ENCODE peak calls at places on chromosomes 16 and 17, in nine cellular contexts. One of them, this sample, is unnamed.
A peak's percentile ranks its signal among the peaks of the same experiment; 100 is the strongest.

GRCh38 chr17:55154101-55154500 is 110.7 kb upstream of the HLF start:
- DNase-seq in tibial artery: no peak
- DNase-seq in CD8-positive, alpha-beta T cell: no peak
- DNase-seq in GM12878: no peak
- DNase-seq in AG04450: no peak
- DNase-seq in left lung: no peak
- DNase-seq in GM23248: no peak
- DNase-seq in ascending aorta: no peak
- DNase-seq in thoracic aorta: no peak
- DNase-seq in this sample: no peak

GRCh38 chr17:28751600-28752366 is 8.0 kb downstream of the TRAF4 start:
- DNase-seq in tibial artery: no peak
- DNase-seq in CD8-positive, alpha-beta T cell: no peak
- DNase-seq in GM12878: no peak
- DNase-seq in AG04450: no peak
- DNase-seq in left lung: no peak
- DNase-seq in GM23248: no peak
- DNase-seq in ascending aorta: no peak
- DNase-seq in thoracic aorta: no peak
- DNase-seq in this sample: no peak

GRCh38 chr17:27038676-27039075 is 255.2 kb upstream of the WSB1 start:
- DNase-seq in tibial artery: no peak
- DNase-seq in CD8-positive, alpha-beta T cell: no peak
- DNase-seq in GM12878: no peak
- DNase-seq in AG04450: no peak
- DNase-seq in left lung: no peak
- DNase-seq in GM23248: no peak
- DNase-seq in ascending aorta: no peak
- DNase-seq in thoracic aorta: no peak
- DNase-seq in this sample: no peak

GRCh38 chr17:81027038-81027437 is 7.9 kb upstream of the BAIAP2 start:
- DNase-seq in tibial artery: no peak
- DNase-seq in CD8-positive, alpha-beta T cell: no peak
- DNase-seq in GM12878: no peak
- DNase-seq in AG04450: no peak
- DNase-seq in left lung: no peak
- DNase-seq in GM23248: peak; percentile 57
- DNase-seq in ascending aorta: no peak
- DNase-seq in thoracic aorta: no peak
- DNase-seq in this sample: no peak

GRCh38 chr17:6786618-6787017 is 10.6 kb downstream of the FBXO39 start:
- DNase-seq in tibial artery: no peak
- DNase-seq in CD8-positive, alpha-beta T cell: no peak
- DNase-seq in GM12878: no peak
- DNase-seq in AG04450: peak; percentile 13
- DNase-seq in left lung: no peak
- DNase-seq in GM23248: peak; percentile 95
- DNase-seq in ascending aorta: no peak
- DNase-seq in thoracic aorta: no peak
- DNase-seq in this sample: peak; percentile 43

GRCh38 chr17:19369107-19369778 is 6.7 kb upstream of the B9D1 start:
- DNase-seq in tibial artery: peak; percentile 15
- DNase-seq in CD8-positive, alpha-beta T cell: no peak
- DNase-seq in GM12878: no peak
- DNase-seq in AG04450: no peak
- DNase-seq in left lung: peak; percentile 30
- DNase-seq in GM23248: no peak
- DNase-seq in ascending aorta: no peak
- DNase-seq in thoracic aorta: no peak
- DNase-seq in this sample: no peak

GRCh38 chr17:32015245-32016013 is 8.2 kb downstream of the LRRC37B start:
- DNase-seq in tibial artery: no peak
- DNase-seq in CD8-positive, alpha-beta T cell: no peak
- DNase-seq in GM12878: no peak
- DNase-seq in AG04450: no peak
- DNase-seq in left lung: no peak
- DNase-seq in GM23248: no peak
- DNase-seq in ascending aorta: no peak
- DNase-seq in thoracic aorta: no peak
- DNase-seq in this sample: no peak

GRCh38 chr17:27461192-27461859 is 5.1 kb downstream of the KSR1 start:
- DNase-seq in tibial artery: no peak
- DNase-seq in CD8-positive, alpha-beta T cell: no peak
- DNase-seq in GM12878: no peak
- DNase-seq in AG04450: no peak
- DNase-seq in left lung: no peak
- DNase-seq in GM23248: no peak
- DNase-seq in ascending aorta: no peak
- DNase-seq in thoracic aorta: no peak
- DNase-seq in this sample: no peak

GRCh38 chr16:83400234-83400633 is 407.5 kb upstream of the HSBP1 start:
- DNase-seq in tibial artery: no peak
- DNase-seq in CD8-positive, alpha-beta T cell: no peak
- DNase-seq in GM12878: no peak
- DNase-seq in AG04450: no peak
- DNase-seq in left lung: no peak
- DNase-seq in GM23248: no peak
- DNase-seq in ascending aorta: no peak
- DNase-seq in thoracic aorta: no peak
- DNase-seq in this sample: no peak

GRCh38 chr16:66372898-66373155 is 6.3 kb downstream of the CDH5 start:
- DNase-seq in tibial artery: no peak
- DNase-seq in CD8-positive, alpha-beta T cell: no peak
- DNase-seq in GM12878: no peak
- DNase-seq in AG04450: no peak
- DNase-seq in left lung: peak; percentile 19
- DNase-seq in GM23248: no peak
- DNase-seq in ascending aorta: no peak
- DNase-seq in thoracic aorta: no peak
- DNase-seq in this sample: no peak

GRCh38 chr16:77780378-77780837 is 8.0 kb upstream of the VAT1L start:
- DNase-seq in tibial artery: no peak
- DNase-seq in CD8-positive, alpha-beta T cell: no peak
- DNase-seq in GM12878: no peak
- DNase-seq in AG04450: peak; percentile 92
- DNase-seq in left lung: no peak
- DNase-seq in GM23248: peak; percentile 86
- DNase-seq in ascending aorta: peak; percentile 14
- DNase-seq in thoracic aorta: no peak
- DNase-seq in this sample: peak; percentile 49

GRCh38 chr17:27602721-27603445 is 28.1 kb upstream of the LGALS9 start:
- DNase-seq in tibial artery: peak; percentile 74
- DNase-seq in CD8-positive, alpha-beta T cell: peak; percentile 65
- DNase-seq in GM12878: no peak
- DNase-seq in AG04450: peak; percentile 32
- DNase-seq in left lung: peak; percentile 72
- DNase-seq in GM23248: peak; percentile 76
- DNase-seq in ascending aorta: no peak
- DNase-seq in thoracic aorta: peak; percentile 41
- DNase-seq in this sample: no peak

GRCh38 chr16:57741660-57742191 is 6.2 kb downstream of the KATNB1 start:
- DNase-seq in tibial artery: no peak
- DNase-seq in CD8-positive, alpha-beta T cell: no peak
- DNase-seq in GM12878: no peak
- DNase-seq in AG04450: no peak
- DNase-seq in left lung: no peak
- DNase-seq in GM23248: no peak
- DNase-seq in ascending aorta: no peak
- DNase-seq in thoracic aorta: no peak
- DNase-seq in this sample: no peak

GRCh38 chr17:19332371-19333131 is 30.0 kb downstream of the B9D1 start:
- DNase-seq in tibial artery: no peak
- DNase-seq in CD8-positive, alpha-beta T cell: no peak
- DNase-seq in GM12878: no peak
- DNase-seq in AG04450: no peak
- DNase-seq in left lung: no peak
- DNase-seq in GM23248: no peak
- DNase-seq in ascending aorta: peak; percentile 3
- DNase-seq in thoracic aorta: no peak
- DNase-seq in this sample: no peak

GRCh38 chr17:4914009-4914408 is 11.1 kb upstream of the CHRNE start:
- DNase-seq in tibial artery: no peak
- DNase-seq in CD8-positive, alpha-beta T cell: no peak
- DNase-seq in GM12878: no peak
- DNase-seq in AG04450: no peak
- DNase-seq in left lung: no peak
- DNase-seq in GM23248: peak; percentile 32
- DNase-seq in ascending aorta: no peak
- DNase-seq in thoracic aorta: no peak
- DNase-seq in this sample: no peak

GRCh38 chr16:55184052-55184451 is 140.0 kb upstream of the IRX6 start:
- DNase-seq in tibial artery: no peak
- DNase-seq in CD8-positive, alpha-beta T cell: no peak
- DNase-seq in GM12878: no peak
- DNase-seq in AG04450: no peak
- DNase-seq in left lung: no peak
- DNase-seq in GM23248: no peak
- DNase-seq in ascending aorta: no peak
- DNase-seq in thoracic aorta: no peak
- DNase-seq in this sample: no peak

GRCh38 chr16:59045496-59045895 is 311.4 kb upstream of the GOT2 start:
- DNase-seq in tibial artery: no peak
- DNase-seq in CD8-positive, alpha-beta T cell: no peak
- DNase-seq in GM12878: no peak
- DNase-seq in AG04450: no peak
- DNase-seq in left lung: no peak
- DNase-seq in GM23248: no peak
- DNase-seq in ascending aorta: no peak
- DNase-seq in thoracic aorta: no peak
- DNase-seq in this sample: no peak

GRCh38 chr17:64315032-64315490 is 52.0 kb upstream of the TEX2 start:
- DNase-seq in tibial artery: peak; percentile 95
- DNase-seq in CD8-positive, alpha-beta T cell: no peak
- DNase-seq in GM12878: no peak
- DNase-seq in AG04450: no peak
- DNase-seq in left lung: peak; percentile 75
- DNase-seq in GM23248: peak; percentile 64
- DNase-seq in ascending aorta: peak; percentile 51
- DNase-seq in thoracic aorta: peak; percentile 64
- DNase-seq in this sample: no peak

GRCh38 chr16:58124601-58124915 is 4.6 kb downstream of the CFAP20 start:
- DNase-seq in tibial artery: no peak
- DNase-seq in CD8-positive, alpha-beta T cell: no peak
- DNase-seq in GM12878: no peak
- DNase-seq in AG04450: no peak
- DNase-seq in left lung: no peak
- DNase-seq in GM23248: peak; percentile 70
- DNase-seq in ascending aorta: no peak
- DNase-seq in thoracic aorta: no peak
- DNase-seq in this sample: peak; percentile 18

GRCh38 chr17:40190197-40191021 is 13.1 kb downstream of the RAPGEFL1 start:
- DNase-seq in tibial artery: no peak
- DNase-seq in CD8-positive, alpha-beta T cell: no peak
- DNase-seq in GM12878: no peak
- DNase-seq in AG04450: no peak
- DNase-seq in left lung: no peak
- DNase-seq in GM23248: peak; percentile 49
- DNase-seq in ascending aorta: no peak
- DNase-seq in thoracic aorta: no peak
- DNase-seq in this sample: no peak

GRCh38 chr17:70181866-70182265 is 12.5 kb downstream of the KCNJ2 start:
- DNase-seq in tibial artery: no peak
- DNase-seq in CD8-positive, alpha-beta T cell: no peak
- DNase-seq in GM12878: no peak
- DNase-seq in AG04450: no peak
- DNase-seq in left lung: no peak
- DNase-seq in GM23248: peak; percentile 30
- DNase-seq in ascending aorta: no peak
- DNase-seq in thoracic aorta: no peak
- DNase-seq in this sample: no peak

GRCh38 chr17:2179615-2180295 is 123.8 kb downstream of the SMG6 start:
- DNase-seq in tibial artery: peak; percentile 91
- DNase-seq in CD8-positive, alpha-beta T cell: no peak
- DNase-seq in GM12878: no peak
- DNase-seq in AG04450: peak; percentile 97
- DNase-seq in left lung: peak; percentile 69
- DNase-seq in GM23248: peak; percentile 94
- DNase-seq in ascending aorta: no peak
- DNase-seq in thoracic aorta: peak; percentile 60
- DNase-seq in this sample: no peak

GRCh38 chr17:76337413-76337777 is 16.3 kb downstream of the PRPSAP1 start:
- DNase-seq in tibial artery: no peak
- DNase-seq in CD8-positive, alpha-beta T cell: no peak
- DNase-seq in GM12878: no peak
- DNase-seq in AG04450: no peak
- DNase-seq in left lung: no peak
- DNase-seq in GM23248: peak; percentile 50
- DNase-seq in ascending aorta: no peak
- DNase-seq in thoracic aorta: no peak
- DNase-seq in this sample: no peak
- H3K27ac ChIP-seq in tibial artery: no peak overlapping the region
- H3K27ac ChIP-seq in CD8-positive, alpha-beta T cell: no peak overlapping the region
- H3K27ac ChIP-seq in GM12878: no peak overlapping the region
- H3K27ac ChIP-seq in AG04450: no peak overlapping the region
- H3K27ac ChIP-seq in left lung: no peak overlapping the region
- H3K27ac ChIP-seq in GM23248: no peak overlapping the region
- H3K27ac ChIP-seq in ascending aorta: peak overlapping the region; percentile 58
- H3K27ac ChIP-seq in thoracic aorta: peak overlapping the region; percentile 61
- H3K27ac ChIP-seq in this sample: no peak overlapping the region

DNA sequence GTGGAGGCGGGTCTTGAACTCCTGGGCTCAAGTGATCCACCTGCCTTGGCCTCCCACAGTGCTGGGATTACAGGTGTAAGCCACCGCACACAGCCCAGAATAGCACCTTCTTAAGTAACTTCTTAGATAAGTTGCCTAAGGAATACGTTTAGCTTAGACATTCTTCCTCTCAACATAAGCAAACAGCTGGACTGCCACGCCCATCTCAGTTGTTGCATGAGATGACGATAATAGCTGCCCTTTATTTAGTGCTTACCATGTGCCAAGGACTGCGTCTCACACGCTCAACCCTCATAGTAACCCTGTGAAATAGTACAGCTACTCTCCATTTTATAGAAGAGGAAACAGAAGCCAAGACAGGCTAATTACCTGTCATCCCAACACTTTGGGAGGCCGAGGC is 11.8 kb downstream of the HASPIN start:
- DNase-seq in tibial artery: no peak
- DNase-seq in CD8-positive, alpha-beta T cell: no peak
- DNase-seq in GM12878: no peak
- DNase-seq in AG04450: no peak
- DNase-seq in left lung: no peak
- DNase-seq in GM23248: no peak
- DNase-seq in ascending aorta: no peak
- DNase-seq in thoracic aorta: no peak
- DNase-seq in this sample: no peak
- H3K27ac ChIP-seq in tibial artery: no peak overlapping the region
- H3K27ac ChIP-seq in CD8-positive, alpha-beta T cell: no peak overlapping the region
- H3K27ac ChIP-seq in GM12878: no peak overlapping the region
- H3K27ac ChIP-seq in AG04450: no peak overlapping the region
- H3K27ac ChIP-seq in left lung: no peak overlapping the region
- H3K27ac ChIP-seq in GM23248: no peak overlapping the region
- H3K27ac ChIP-seq in ascending aorta: no peak overlapping the region
- H3K27ac ChIP-seq in thoracic aorta: no peak overlapping the region
- H3K27ac ChIP-seq in this sample: no peak overlapping the region

GRCh38 chr17:34252890-34253525 is 2.1 kb upstream of the CCL2 start:
- DNase-seq in tibial artery: no peak
- DNase-seq in CD8-positive, alpha-beta T cell: no peak
- DNase-seq in GM12878: no peak
- DNase-seq in AG04450: no peak
- DNase-seq in left lung: no peak
- DNase-seq in GM23248: peak; percentile 80
- DNase-seq in ascending aorta: no peak
- DNase-seq in thoracic aorta: no peak
- DNase-seq in this sample: no peak
- H3K27ac ChIP-seq in tibial artery: peak overlapping the region; percentile 74
- H3K27ac ChIP-seq in CD8-positive, alpha-beta T cell: no peak overlapping the region
- H3K27ac ChIP-seq in GM12878: no peak overlapping the region
- H3K27ac ChIP-seq in AG04450: peak overlapping the region; percentile 94
- H3K27ac ChIP-seq in left lung: peak overlapping the region; percentile 77
- H3K27ac ChIP-seq in GM23248: peak overlapping the region; percentile 95
- H3K27ac ChIP-seq in ascending aorta: peak overlapping the region; percentile 89
- H3K27ac ChIP-seq in thoracic aorta: peak overlapping the region; percentile 75
- H3K27ac ChIP-seq in this sample: no peak overlapping the region

GRCh38 chr16:56295059-56295673 is 103.9 kb downstream of the GNAO1 start:
- DNase-seq in tibial artery: no peak
- DNase-seq in CD8-positive, alpha-beta T cell: no peak
- DNase-seq in GM12878: no peak
- DNase-seq in AG04450: no peak
- DNase-seq in left lung: no peak
- DNase-seq in GM23248: no peak
- DNase-seq in ascending aorta: no peak
- DNase-seq in thoracic aorta: no peak
- DNase-seq in this sample: no peak
- H3K27ac ChIP-seq in tibial artery: peak overlapping the region; percentile 45
- H3K27ac ChIP-seq in CD8-positive, alpha-beta T cell: no peak overlapping the region
- H3K27ac ChIP-seq in GM12878: no peak overlapping the region
- H3K27ac ChIP-seq in AG04450: no peak overlapping the region
- H3K27ac ChIP-seq in left lung: no peak overlapping the region
- H3K27ac ChIP-seq in GM23248: no peak overlapping the region
- H3K27ac ChIP-seq in ascending aorta: no peak overlapping the region
- H3K27ac ChIP-seq in thoracic aorta: peak overlapping the region; percentile 31
- H3K27ac ChIP-seq in this sample: no peak overlapping the region